ENCODE peak calls at places on chromosomes 6 and 20, in four cellular contexts. Z is GM23338, N is K562, T is HCT116. E is an unnamed sample.

GRCh38 chr20:62159835-62160234 is 16.3 kb downstream of the SS18L1 start:
- DNase-seq in Z (no peak), N (peak; percentile 42), T (peak; percentile 86), E (no peak)

GRCh38 chr6:41706876-41707564 is 28.4 kb downstream of the TFEB start:
- DNase-seq in Z (no peak), N (no peak), T (no peak), E (no peak)

GRCh38 chr6:166366921-166367320 is 15.8 kb downstream of the MPC1 start:
- DNase-seq in Z (no peak), N (no peak), T (no peak), E (no peak)

GRCh38 chr6:13538084-13538483 is 36.3 kb upstream of the SIRT5 start:
- DNase-seq in Z (peak; percentile 41), N (peak; percentile 33), T (peak; percentile 26), E (no peak)

GRCh38 chr6:74256387-74257180 is 560.6 kb downstream of the CD109 start:
- DNase-seq in Z (no peak), N (no peak), T (no peak), E (no peak)

GRCh38 chr20:10060223-10060622 is 25.4 kb downstream of the ANKEF1 start:
- DNase-seq in Z (peak; percentile 27), N (no peak), T (no peak), E (no peak)

GRCh38 chr6:119484598-119484997 is 135.0 kb upstream of the MAN1A1 start:
- DNase-seq in Z (no peak), N (no peak), T (peak; percentile 95), E (no peak)

GRCh38 chr6:166365221-166365620 is 17.5 kb downstream of the MPC1 start:
- DNase-seq in Z (peak; percentile 91), N (no peak), T (no peak), E (no peak)

GRCh38 chr20:43744966-43745733 is 18.3 kb upstream of the GTSF1L start:
- DNase-seq in Z (no peak), N (no peak), T (no peak), E (no peak)

GRCh38 chr6:13256614-13257013 is 71.7 kb downstream of the TBC1D7 start:
- DNase-seq in Z (no peak), N (peak; percentile 11), T (no peak), E (no peak)

GRCh38 chr6:3232017-3232838 is 4.8 kb upstream of the TUBB2B start:
- DNase-seq in Z (peak; percentile 46), N (no peak), T (no peak), E (no peak)

GRCh38 chr20:6466065-6466810 is 301.2 kb upstream of the BMP2 start:
- DNase-seq in Z (no peak), N (no peak), T (no peak), E (peak; percentile 68)

GRCh38 chr6:131061041-131061770 is 1.8 kb downstream of the EPB41L2 start:
- DNase-seq in Z (no peak), N (peak; percentile 51), T (no peak), E (no peak)

GRCh38 chr6:143397229-143398222 is 53.0 kb downstream of the ADAT2 start:
- DNase-seq in Z (peak; percentile 79), N (peak; percentile 15), T (peak; percentile 42), E (no peak)

GRCh38 chr6:125957845-125958244 is 1.3 kb downstream of the HINT3 start:
- DNase-seq in Z (peak; percentile 35), N (peak; percentile 68), T (no peak), E (no peak)

GRCh38 chr20:15512916-15513315 is 1060.3 kb downstream of the KIF16B start:
- DNase-seq in Z (no peak), N (no peak), T (no peak), E (no peak)

GRCh38 chr6:37698264-37699137 is 818 bp upstream of the MDGA1 start:
- DNase-seq in Z (peak; percentile 76), N (peak; percentile 34), T (peak; percentile 24), E (no peak)

GRCh38 chr6:138944412-138944811 is 43.6 kb downstream of the REPS1 start:
- DNase-seq in Z (no peak), N (peak; percentile 41), T (no peak), E (no peak)

GRCh38 chr6:10429638-10430427 is 15.0 kb upstream of the TFAP2A start:
- DNase-seq in Z (peak; percentile 78), N (peak; percentile 77), T (no peak), E (no peak)

GRCh38 chr6:170135821-170136471 is 154.9 kb downstream of the DLL1 start:
- DNase-seq in Z (no peak), N (no peak), T (no peak), E (no peak)

GRCh38 chr20:10427060-10427692 is 6.8 kb downstream of the MKKS start:
- DNase-seq in Z (peak; percentile 74), N (peak; percentile 51), T (no peak), E (no peak)

GRCh38 chr6:164303092-164304007 is 888.8 kb downstream of the QKI start:
- DNase-seq in Z (no peak), N (no peak), T (no peak), E (no peak)

GRCh38 chr20:51275816-51276215 is 252.9 kb upstream of the KCNG1 start:
- DNase-seq in Z (no peak), N (no peak), T (no peak), E (no peak)

GRCh38 chr6:5481024-5481423 is 219.7 kb downstream of the FARS2 start:
- DNase-seq in Z (no peak), N (no peak), T (no peak), E (no peak)

GRCh38 chr20:47506850-47507249 is 5.2 kb downstream of the NCOA3 start:
- DNase-seq in Z (no peak), N (no peak), T (no peak), E (no peak)
- TF ChIP-seq REST in Z (no peak), N (no peak), T (no peak), E (no peak)

DNA sequence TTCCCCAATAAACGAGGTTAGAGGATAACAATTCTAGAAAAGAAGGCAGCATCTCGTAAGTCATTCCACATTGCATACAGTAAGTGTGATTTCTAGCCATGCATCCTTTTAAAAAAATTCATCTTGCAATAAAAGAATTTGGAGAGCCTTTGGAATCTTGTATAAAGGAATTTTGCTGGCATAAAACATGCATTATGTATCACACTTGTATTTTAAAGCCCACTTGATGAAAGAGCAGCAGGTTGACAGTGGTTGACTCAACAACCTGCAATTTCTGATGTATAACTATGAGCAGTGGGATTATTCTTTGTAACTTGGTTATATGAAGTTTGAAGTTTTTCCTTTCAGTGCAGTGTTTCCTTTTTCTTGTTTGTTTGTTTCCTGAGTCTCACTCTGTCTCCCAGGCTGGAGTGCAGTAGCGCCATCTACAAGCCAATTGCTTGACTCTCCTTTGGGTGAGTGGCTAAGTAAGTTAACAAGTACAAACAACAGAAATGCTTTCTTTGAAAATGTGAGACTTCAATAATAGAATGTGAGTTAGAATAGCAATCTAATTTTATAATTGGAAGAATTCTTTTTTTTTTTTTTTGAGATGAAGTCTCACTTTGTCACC is 39.9 kb downstream of the JARID2 start:
- DNase-seq in Z (no peak), N (no peak), T (no peak), E (no peak)
- H3K4me1 ChIP-seq in Z (peaks cover 97% of the 10 kb centered on the region), N (peaks cover 18% of the 10 kb centered on the region), T (peaks cover 83% of the 10 kb centered on the region), E (peaks cover 6% of the 10 kb centered on the region)

DNA sequence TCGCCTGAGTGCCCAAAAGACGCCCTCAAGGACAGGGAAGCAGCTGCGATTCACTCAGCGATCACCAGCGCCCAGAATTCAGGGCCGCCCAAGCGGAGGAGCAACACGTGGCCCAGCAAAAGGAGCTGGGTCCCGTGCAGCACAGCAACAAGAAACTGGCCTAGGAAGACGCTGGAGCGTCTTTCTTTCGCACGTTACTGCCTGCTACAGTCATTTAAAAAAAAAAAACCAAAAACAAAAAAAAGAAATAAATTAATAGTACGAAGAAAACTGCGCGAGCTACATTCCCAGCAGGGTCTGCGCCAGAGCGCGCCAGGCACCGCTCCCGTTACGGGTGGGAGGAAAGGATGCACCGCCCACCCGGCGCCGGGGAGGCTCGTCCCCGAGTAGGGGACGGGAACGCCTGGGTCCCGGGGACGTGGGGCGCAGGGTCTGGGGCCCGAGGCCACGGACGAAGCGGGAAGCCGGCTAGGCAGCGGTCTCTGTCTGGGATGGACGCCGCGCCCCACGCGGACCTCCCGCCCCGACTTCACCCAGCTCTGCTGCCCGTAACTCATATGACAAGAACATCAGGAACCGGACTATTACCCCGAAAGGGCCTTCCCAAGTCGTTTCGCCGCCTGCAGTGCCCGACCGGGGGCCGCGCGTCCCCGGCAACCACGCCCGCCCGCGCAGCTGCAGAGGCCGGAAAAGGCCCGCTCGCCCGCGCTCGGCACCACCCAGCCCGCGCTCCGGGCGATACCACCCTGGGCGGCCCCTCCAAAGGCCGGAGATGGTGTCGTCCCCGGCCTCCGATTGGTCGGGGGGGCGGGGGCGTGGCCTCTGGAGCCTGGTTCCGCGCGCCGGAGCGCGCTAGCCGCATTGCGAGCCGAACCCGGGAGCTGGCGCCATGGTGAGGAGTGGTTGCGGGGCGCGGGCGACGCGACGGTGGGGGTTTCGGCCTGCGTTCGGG is at the start of gene NOP56:
- DNase-seq in Z (peak; percentile 91), N (peak; percentile 91), T (peak; percentile 77), E (no peak)
- TF ChIP-seq POLR2AphosphoS5 in Z (peak; percentile 96), N (peak; percentile 85), T (peak; percentile 99), E (peak; percentile 97)

GRCh38 chr20:47358052-47358671 is 1.7 kb upstream of the ZMYND8 start:
- DNase-seq in Z (no peak), N (no peak), T (no peak), E (no peak)

GRCh38 chr20:47356526-47357295 is at the start of gene ZMYND8:
- DNase-seq in Z (peak; percentile 75), N (peak; percentile 96), T (peak; percentile 77), E (peak; percentile 97)

GRCh38 chr20:47358672-47359532 is 2.4 kb upstream of the ZMYND8 start:
- DNase-seq in Z (peak; percentile 81), N (peak; percentile 90), T (peak; percentile 49), E (peak; percentile 64)

GRCh38 chr20:47356220-47356525 is 326 bp downstream of the ZMYND8 start:
- DNase-seq in Z (no peak), N (no peak), T (no peak), E (no peak)

GRCh38 chr20:47357296-47358051 is 975 bp upstream of the ZMYND8 start:
- DNase-seq in Z (peak; percentile 93), N (peak; percentile 91), T (peak; percentile 58), E (no peak)
- TF ChIP-seq REST in Z (no peak), N (no peak), T (no peak), E (no peak)

GRCh38 chr20:38806855-38807655 is 1.6 kb downstream of the PPP1R16B start:
- DNase-seq in Z (peak; percentile 22), N (no peak), T (no peak), E (no peak)
- H3K4me1 ChIP-seq in Z (peaks cover 16% of the 10 kb centered on the region), N (peaks cover 27% of the 10 kb centered on the region), T (no peaks in the 10 kb centered on the region), E (no peaks in the 10 kb centered on the region)

DNA sequence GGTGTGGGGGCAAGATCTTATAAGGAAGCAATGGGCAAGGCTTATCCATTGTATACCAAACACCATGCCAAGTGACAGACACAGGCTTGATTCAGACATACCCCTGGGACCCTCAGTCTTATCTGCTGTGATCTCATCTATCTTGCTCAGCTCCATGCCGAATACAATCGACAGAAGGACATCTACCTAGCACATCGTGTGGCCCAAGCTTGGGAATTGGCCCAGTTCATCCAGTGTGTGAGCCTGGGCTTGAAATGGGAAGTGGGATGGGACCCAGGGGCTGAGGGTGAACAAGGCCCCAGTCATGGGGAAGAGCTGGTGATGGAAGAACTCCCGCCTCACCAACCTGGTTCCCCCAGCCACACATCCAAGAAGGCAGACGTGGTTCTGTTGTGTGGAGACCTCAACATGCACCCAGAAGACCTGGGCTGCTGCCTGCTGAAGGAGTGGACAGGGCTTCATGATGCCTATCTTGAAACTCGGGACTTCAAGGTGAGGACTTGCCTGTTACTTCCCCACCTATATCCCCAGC is 1.9 kb downstream of the SMPD2 start:
- DNase-seq in Z (no peak), N (no peak), T (no peak), E (no peak)
- TF ChIP-seq POLR2AphosphoS5 in Z (no peak), N (no peak), T (no peak), E (peak; percentile 14)

GRCh38 chr6:12001004-12001705 is 11.0 kb upstream of the HIVEP1 start:
- DNase-seq in Z (no peak), N (no peak), T (no peak), E (no peak)
- TF ChIP-seq REST in Z (no peak), N (no peak), T (no peak), E (no peak)

E was measured in Panc1.